ENCODE peak calls at places on chromosomes 2 and 18, in six cellular contexts. Z, L, R, C, H and W are unnamed samples.

GRCh38 chr2:142037744-142038143 is 93.1 kb downstream of the LRP1B start:
- DNase-seq in H (no peak), Z (no peak), L (peak), C (peak), R (no peak), W (no peak)

GRCh38 chr18:69261436-69261835 is 139.3 kb upstream of the DOK6 start:
- DNase-seq in R (no peak), H (no peak), Z (no peak), C (no peak), L (no peak), W (peak)

GRCh38 chr2:52933878-52934277 is 833.7 kb upstream of the CHAC2 start:
- DNase-seq in L (no peak), R (peak), C (no peak), H (no peak), Z (no peak), W (no peak)

GRCh38 chr18:23936371-23936958 is 78.1 kb upstream of the TTC39C start:
- DNase-seq in R (no peak), L (no peak), Z (no peak), H (no peak), C (no peak), W (no peak)

GRCh38 chr2:71687412-71687811 is 234.1 kb downstream of the DYSF start:
- DNase-seq in C (no peak), H (no peak), Z (no peak), L (no peak), R (no peak), W (no peak)

GRCh38 chr2:1502891-1503304 is 89.6 kb downstream of the TPO start:
- DNase-seq in L (no peak), H (no peak), R (no peak), Z (no peak), C (no peak), W (no peak)

GRCh38 chr2:188952901-188953300 is 21.3 kb upstream of the COL3A1 start:
- DNase-seq in R (peak), Z (no peak), L (no peak), H (no peak), C (no peak), W (no peak)

GRCh38 chr2:61970807-61971556 is 65.5 kb downstream of the COMMD1 start:
- DNase-seq in C (no peak), H (no peak), R (no peak), L (peak), Z (peak), W (no peak)

GRCh38 chr2:159044804-159045286 is 76.4 kb downstream of the TANC1 start:
- DNase-seq in C (no peak), L (peak), Z (no peak), R (no peak), H (no peak), W (no peak)

GRCh38 chr18:62767321-62767720 is 52.0 kb downstream of the PHLPP1 start:
- DNase-seq in C (peak), R (no peak), H (no peak), L (no peak), Z (no peak), W (no peak)

GRCh38 chr2:75959724-75960123 is 249.0 kb upstream of the GCFC2 start:
- DNase-seq in Z (no peak), H (no peak), C (no peak), R (no peak), L (peak), W (no peak)

GRCh38 chr2:169738566-169739229 is 5.1 kb downstream of the KLHL23 start:
- DNase-seq in L (no peak), H (no peak), C (no peak), R (no peak), Z (no peak), W (no peak)

GRCh38 chr18:649341-649740 is 8.1 kb upstream of the TYMS start:
- DNase-seq in L (no peak), R (peak), C (peak), Z (no peak), H (no peak), W (no peak)

GRCh38 chr18:62526098-62527025 is 3.5 kb downstream of the ZCCHC2 start:
- DNase-seq in R (peak), L (peak), H (no peak), C (peak), Z (peak), W (peak)

GRCh38 chr2:43088148-43089073 is 138.0 kb downstream of the ZFP36L2 start:
- DNase-seq in R (peak), L (peak), C (peak), Z (no peak), H (no peak), W (no peak)

GRCh38 chr2:240567137-240567871 is 980 bp upstream of the RNPEPL1 start:
- DNase-seq in H (no peak), C (peak), R (no peak), Z (no peak), L (no peak), W (no peak)

GRCh38 chr2:118878531-118879149 is 31.2 kb upstream of the EN1 start:
- DNase-seq in Z (no peak), H (no peak), C (no peak), L (no peak), R (no peak), W (no peak)

GRCh38 chr2:197435598-197436435 is 989 bp upstream of the SF3B1 start:
- DNase-seq in H (no peak), C (no peak), L (no peak), R (no peak), Z (no peak), W (no peak)

GRCh38 chr2:38146917-38147307 is 71.0 kb upstream of the CYP1B1 start:
- DNase-seq in Z (peak), R (peak), H (peak), C (peak), L (peak), W (no peak)

GRCh38 chr2:60459896-60460295 is 93.6 kb downstream of the BCL11A start:
- DNase-seq in Z (no peak), L (no peak), C (no peak), R (no peak), H (no peak), W (no peak)

GRCh38 chr2:220553150-220553549 is 925.7 kb downstream of the SLC4A3 start:
- DNase-seq in R (peak), H (no peak), C (peak), Z (no peak), L (no peak), W (no peak)

GRCh38 chr18:13638684-13639083 is 87.7 kb downstream of the FAM210A start:
- DNase-seq in C (no peak), L (no peak), Z (no peak), H (no peak), R (no peak), W (no peak)

GRCh38 chr2:208040199-208041171 is 15.2 kb upstream of the PLEKHM3 start:
- DNase-seq in H (no peak), R (peak), L (peak), C (peak), Z (peak), W (peak)

GRCh38 chr2:157067562-157067961 is 189.9 kb upstream of the GALNT5 start:
- DNase-seq in R (no peak), H (no peak), Z (no peak), L (no peak), C (no peak), W (no peak)

GRCh38 chr2:221792971-221793670 is 221.0 kb upstream of the EPHA4 start:
- DNase-seq in R (no peak), C (no peak), L (peak), H (peak), Z (peak), W (peak)

DNA sequence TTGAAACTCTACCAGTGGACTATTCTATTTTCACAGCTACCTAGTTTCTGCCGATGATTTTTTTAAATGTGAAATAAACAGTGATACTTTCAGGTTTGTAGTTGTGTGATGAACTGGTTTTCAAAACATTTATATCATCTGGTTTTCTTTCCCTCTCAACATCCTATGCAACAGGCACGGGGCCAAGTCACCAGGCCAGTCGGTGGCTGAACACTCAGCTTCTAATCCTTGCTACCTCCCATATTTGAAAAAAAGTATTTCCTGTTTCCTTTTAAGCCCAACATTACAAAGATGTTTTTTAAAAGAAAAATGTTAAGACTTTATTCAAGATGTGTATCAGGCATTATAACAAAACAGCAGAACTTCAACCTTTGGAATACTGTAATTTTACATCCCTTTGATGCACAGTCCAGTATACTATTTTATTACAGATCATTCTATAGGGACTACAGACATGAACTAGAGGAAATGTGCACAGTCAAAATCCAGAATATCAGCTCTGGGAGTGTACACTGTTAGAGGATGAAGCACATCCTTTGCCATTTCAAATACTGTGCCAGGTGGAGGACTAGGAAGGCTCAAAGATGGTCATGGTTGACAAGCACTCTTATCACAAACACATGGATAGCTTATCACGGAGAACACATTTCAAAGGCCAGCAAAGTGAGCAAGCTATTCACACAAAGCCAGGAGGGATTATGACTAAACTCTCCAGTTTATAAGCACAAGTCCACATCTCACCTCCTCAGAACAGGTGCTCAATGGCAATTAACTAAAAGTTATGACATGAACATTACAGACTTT is 14.6 kb downstream of the MRPL35 start:
- DNase-seq in H (no peak), Z (no peak), L (no peak), C (no peak), R (peak), W (no peak)
- H2BK15ac ChIP-seq in H (no peak), Z (no peak), L (no peak), C (no peak), R (no peak), W (no peak)

DNA sequence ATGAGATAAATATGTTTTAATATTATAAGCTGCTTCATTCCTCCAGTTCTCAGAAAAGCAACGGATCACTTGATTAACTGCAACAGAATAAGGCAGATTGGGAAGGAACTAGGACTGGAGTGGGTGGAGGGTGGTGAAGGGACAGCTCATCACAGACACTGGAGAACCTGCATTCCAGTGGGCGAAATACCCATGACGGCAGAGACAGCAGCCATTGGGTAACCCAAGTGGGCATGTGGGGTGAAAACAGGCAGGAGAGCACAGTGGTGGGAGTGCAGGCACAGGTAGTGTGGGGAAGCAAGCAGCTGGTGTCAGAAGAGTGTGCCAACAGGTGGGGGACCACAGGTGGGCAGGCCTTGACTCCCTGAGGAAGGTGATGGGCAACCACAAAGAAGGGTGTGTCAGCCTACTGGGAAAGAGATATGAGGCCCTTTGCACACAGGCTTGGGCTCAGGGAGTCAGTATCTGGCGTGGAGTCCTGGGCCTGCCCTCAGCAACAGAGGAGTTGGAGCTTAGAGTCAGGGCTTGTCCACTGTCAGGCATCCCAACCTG is 27.2 kb downstream of the DPYSL5 start:
- DNase-seq in H (no peak), Z (no peak), R (no peak), L (no peak), C (no peak), W (no peak)
- H2BK15ac ChIP-seq in H (no peak), Z (no peak), R (no peak), L (no peak), C (no peak), W (no peak)

GRCh38 chr2:230343747-230344146 is 16.8 kb downstream of the SP140L start:
- DNase-seq in C (no peak), R (peak), Z (no peak), H (no peak), L (no peak), W (no peak)

GRCh38 chr2:230346921-230347533 is 20.0 kb downstream of the SP140L start:
- DNase-seq in C (no peak), Z (no peak), R (peak), H (no peak), L (no peak), W (no peak)

GRCh38 chr2:230346465-230346864 is 19.5 kb downstream of the SP140L start:
- DNase-seq in H (no peak), Z (no peak), L (no peak), R (no peak), C (no peak), W (no peak)

GRCh38 chr2:230347659-230348305 is 20.8 kb downstream of the SP140L start:
- DNase-seq in H (no peak), C (peak), L (no peak), R (peak), Z (no peak), W (no peak)

GRCh38 chr2:230348792-230349191 is 21.8 kb downstream of the SP140L start:
- DNase-seq in C (no peak), H (no peak), Z (no peak), L (no peak), R (no peak), W (no peak)
- H2BK15ac ChIP-seq in C (no peak), H (no peak), Z (no peak), L (no peak), R (no peak), W (no peak)

DNA sequence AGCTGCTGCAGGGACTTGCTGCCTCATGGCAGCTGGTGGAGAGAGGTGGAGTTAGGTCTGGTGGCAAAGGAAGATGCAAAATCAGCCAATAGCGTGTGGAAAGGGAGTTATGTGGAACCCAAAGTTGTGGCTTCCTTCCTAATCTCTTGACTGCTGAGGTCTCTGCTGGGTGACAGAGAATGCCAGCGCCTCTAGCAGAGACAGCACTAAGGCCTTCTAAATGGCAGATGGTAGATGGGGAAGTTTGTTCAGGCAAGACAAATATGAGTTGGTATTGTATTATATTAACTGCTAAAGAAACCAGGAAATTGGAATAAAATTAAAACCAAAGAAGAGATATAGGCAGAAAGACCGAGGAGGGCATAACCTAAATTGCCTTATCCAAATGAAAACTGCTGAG is 246.5 kb upstream of the SESTD1 start:
- DNase-seq in C (no peak), R (no peak), H (no peak), L (no peak), Z (no peak), W (no peak)
- H2BK15ac ChIP-seq in C (no peak), R (no peak), H (no peak), L (no peak), Z (no peak), W (no peak)

GRCh38 chr18:45753251-45753650 is 29.3 kb downstream of the SLC14A1 start:
- DNase-seq in Z (no peak), L (no peak), R (peak), C (peak), H (no peak), W (no peak)

GRCh38 chr18:45748531-45748930 is 24.6 kb downstream of the SLC14A1 start:
- DNase-seq in Z (no peak), R (peak), H (no peak), L (no peak), C (no peak), W (no peak)

GRCh38 chr18:45749918-45750689 is 26.1 kb downstream of the SLC14A1 start:
- DNase-seq in H (no peak), Z (no peak), C (no peak), R (peak), L (no peak), W (no peak)

GRCh38 chr18:45755936-45756335 is 32.0 kb downstream of the SLC14A1 start:
- DNase-seq in R (peak), H (no peak), Z (no peak), C (peak), L (no peak), W (no peak)

GRCh38 chr18:45752681-45753080 is 28.7 kb downstream of the SLC14A1 start:
- DNase-seq in Z (no peak), L (no peak), H (no peak), C (no peak), R (no peak), W (no peak)
- H2BK15ac ChIP-seq in Z (no peak), L (no peak), H (no peak), C (no peak), R (no peak), W (no peak)

DNA sequence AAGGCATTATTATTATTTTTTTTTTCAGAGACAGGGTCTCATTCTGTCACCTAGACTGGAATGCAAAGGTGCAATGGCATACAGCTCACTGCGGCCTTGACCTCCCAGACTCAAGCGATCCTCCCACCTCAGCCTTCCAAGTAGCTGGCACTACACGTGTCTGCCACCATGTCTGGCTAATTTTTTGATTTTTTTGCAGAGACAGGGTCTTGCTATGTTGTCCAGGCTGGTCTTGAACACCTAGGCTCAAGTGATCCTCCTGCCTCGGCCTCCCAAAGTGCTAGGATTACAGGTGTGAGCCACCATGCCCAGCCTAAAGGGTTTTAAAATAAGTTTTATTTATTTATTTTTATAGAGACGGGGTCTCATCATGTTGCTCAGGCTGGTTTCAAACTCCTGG is 45.3 kb upstream of the AP1S3 start:
- DNase-seq in H (no peak), C (no peak), L (no peak), R (no peak), Z (no peak), W (no peak)
- H2BK15ac ChIP-seq in H (no peak), C (no peak), L (no peak), R (no peak), Z (no peak), W (no peak)

GRCh38 chr18:75408554-75409506 is 18.7 kb downstream of the SMIM21 start:
- DNase-seq in L (peak), Z (no peak), H (no peak), C (peak), R (peak), W (no peak)

GRCh38 chr18:75407468-75408437 is 19.8 kb downstream of the SMIM21 start:
- DNase-seq in R (peak), L (peak), Z (peak), H (peak), C (peak), W (peak)

GRCh38 chr18:75406491-75407445 is 20.7 kb downstream of the SMIM21 start:
- DNase-seq in C (no peak), L (no peak), H (no peak), Z (no peak), R (no peak), W (peak)

GRCh38 chr18:75410611-75411010 is 16.9 kb downstream of the SMIM21 start:
- DNase-seq in Z (no peak), H (no peak), L (no peak), R (no peak), C (no peak), W (no peak)

GRCh38 chr18:75405341-75405740 is 22.2 kb downstream of the SMIM21 start:
- DNase-seq in Z (no peak), L (no peak), R (peak), H (no peak), C (no peak), W (no peak)
- H2BK15ac ChIP-seq in Z (no peak), L (no peak), R (no peak), H (no peak), C (no peak), W (no peak)

GRCh38 chr18:45935591-45936335 is 31.4 kb downstream of the EPG5 start:
- DNase-seq in C (no peak), Z (no peak), H (no peak), L (peak), R (peak), W (no peak)
- H2BK15ac ChIP-seq in C (no peak), Z (no peak), H (no peak), L (no peak), R (no peak), W (no peak)

DNA sequence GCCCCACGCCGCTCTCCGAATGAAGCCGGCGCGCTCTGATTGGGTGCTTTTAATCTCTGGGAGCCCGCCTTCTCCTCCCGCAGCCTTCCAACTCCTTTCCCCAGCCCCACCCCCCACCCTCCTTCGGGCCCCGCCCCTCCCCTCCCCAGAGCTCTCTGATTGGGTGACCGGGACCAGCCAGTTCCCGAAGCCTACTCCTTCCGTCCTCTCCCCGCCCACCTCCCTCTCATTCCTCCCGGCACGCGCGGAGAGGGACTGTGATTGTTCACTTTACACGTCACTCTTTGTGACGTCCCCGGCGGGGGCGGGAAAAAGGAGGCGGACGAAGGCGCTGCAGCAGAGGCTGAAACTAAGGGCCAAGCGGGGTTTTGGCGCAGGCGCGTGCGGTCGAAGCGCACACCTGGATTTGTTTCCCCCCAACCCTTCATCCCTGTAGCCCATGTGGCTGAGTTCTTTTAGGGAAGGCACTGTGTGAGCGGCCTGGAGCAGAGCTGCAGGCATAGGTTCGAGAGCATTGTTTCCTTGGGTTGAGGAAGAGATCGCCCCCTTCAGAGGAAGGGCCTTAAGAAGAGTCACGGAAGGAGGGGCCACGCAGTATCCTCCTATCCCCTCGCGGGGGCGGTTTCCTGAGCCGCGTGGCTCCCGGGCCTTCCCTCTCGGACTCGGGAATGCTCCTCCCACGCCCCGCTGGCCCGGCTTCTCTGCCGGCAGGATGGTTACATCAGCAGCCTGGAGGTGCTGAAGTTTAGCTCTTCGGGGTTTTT is at the start of gene MEX3C:
- DNase-seq in Z (peak), H (peak), C (peak), L (peak), R (peak), W (peak)
- H2BK15ac ChIP-seq in Z (no peak), H (peak), C (peak), L (no peak), R (no peak), W (peak)

DNA sequence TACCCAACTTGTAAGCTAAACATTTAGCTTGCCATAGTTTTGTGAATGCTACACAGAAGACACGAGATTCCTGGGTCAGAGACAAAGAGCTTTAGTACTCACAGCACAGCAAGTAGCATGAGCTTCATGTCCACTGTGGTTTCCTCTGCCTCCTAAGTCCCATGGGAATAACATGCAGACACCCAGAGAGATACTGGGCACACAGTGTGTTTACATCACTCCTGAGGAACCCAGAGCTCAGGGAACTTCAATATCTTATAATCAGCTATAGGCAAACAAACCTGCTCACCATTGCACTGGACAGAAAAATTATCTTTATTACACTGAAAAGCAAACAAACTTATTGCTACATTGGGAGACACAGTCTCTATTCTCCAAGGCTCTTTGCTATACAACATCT is 14.5 kb upstream of the NCK2 start:
- DNase-seq in C (no peak), H (no peak), Z (no peak), R (no peak), L (no peak), W (no peak)
- H2BK15ac ChIP-seq in C (no peak), H (no peak), Z (no peak), R (no peak), L (no peak), W (no peak)